ENCODE peak calls at places on chromosomes 4 and X, in eight cellular contexts. H is cardiac fibroblast; U is NCI-H187 treated with DMSO at 0.1 percent for 48 hours; L is NCI-H460; W is iPS DF 19.7; V is naive B cell; I is stimulated activated CD8-positive, alpha-beta memory T cell treated with anti-CD3 and anti-CD28 coated beads, Interleukin-15, amount 100 ng/mL, for 24 hours; O is GDM1. G is an unnamed sample.

GRCh38 chr4:137946423-137946822 is 295.7 kb downstream of the SLC7A11 start:
- DNase-seq in H (no peak), U (no peak), L (no peak), W (no peak), V (no peak), I (no peak), O (no peak), G (no peak)

GRCh38 chr4:87067120-87067885 is 132.5 kb downstream of the AFF1 start:
- DNase-seq in H (no peak), U (no peak), L (no peak), W (no peak), V (no peak), I (no peak), O (no peak), G (no peak)

GRCh38 chr4:143382539-143382938 is 45.9 kb downstream of the GAB1 start:
- DNase-seq in H (peak), U (no peak), L (no peak), W (no peak), V (no peak), I (no peak), O (no peak), G (no peak)

GRCh38 chrX:54540289-54540688 is 10.3 kb downstream of the GNL3L start:
- DNase-seq in H (peak), U (no peak), L (no peak), W (no peak), V (no peak), I (no peak), O (no peak), G (no peak)

GRCh38 chr4:100147198-100147597 is 43.1 kb downstream of the DDIT4L start:
- DNase-seq in H (no peak), U (no peak), L (no peak), W (no peak), V (no peak), I (no peak), O (no peak), G (no peak)

GRCh38 chrX:150044556-150044955 is 106.3 kb upstream of the EOLA2 start:
- DNase-seq in H (no peak), U (no peak), L (no peak), W (no peak), V (no peak), I (no peak), O (no peak), G (no peak)

GRCh38 chr4:88177981-88178632 is 19.7 kb upstream of the ABCG2 start:
- DNase-seq in H (peak), U (no peak), L (peak), W (peak), V (no peak), I (no peak), O (peak), G (no peak)

GRCh38 chrX:9983463-9983862 is 16.3 kb downstream of the CLDN34 start:
- DNase-seq in H (no peak), U (no peak), L (no peak), W (no peak), V (no peak), I (no peak), O (no peak), G (no peak)

GRCh38 chrX:154056739-154057367 is 37.2 kb upstream of the IRAK1 start:
- DNase-seq in H (no peak), U (no peak), L (no peak), W (no peak), V (no peak), I (no peak), O (no peak), G (no peak)

GRCh38 chr4:84814100-84814750 is 152.3 kb downstream of the WDFY3 start:
- DNase-seq in H (peak), U (no peak), L (peak), W (no peak), V (no peak), I (no peak), O (no peak), G (no peak)

GRCh38 chrX:455673-456072 is 69.0 kb upstream of the PPP2R3B start:
- DNase-seq in H (no peak), U (no peak), L (no peak), W (no peak), V (no peak), I (no peak), O (no peak), G (no peak)

GRCh38 chr4:153345011-153345981 is 808 bp downstream of the MND1 start:
- DNase-seq in H (peak), U (no peak), L (no peak), W (no peak), V (peak), I (peak), O (peak), G (no peak)

GRCh38 chr4:159444668-159445067 is 341.8 kb downstream of the RAPGEF2 start:
- DNase-seq in H (peak), U (no peak), L (no peak), W (no peak), V (no peak), I (no peak), O (no peak), G (no peak)

GRCh38 chr4:150533673-150534072 is 48.3 kb upstream of the MAB21L2 start:
- DNase-seq in H (no peak), U (no peak), L (no peak), W (no peak), V (no peak), I (no peak), O (no peak), G (no peak)

GRCh38 chr4:32994956-32995849 is 2275.0 kb downstream of the PCDH7 start:
- DNase-seq in H (no peak), U (no peak), L (no peak), W (no peak), V (no peak), I (no peak), O (no peak), G (no peak)

GRCh38 chr4:173436149-173436579 is 37.2 kb upstream of the SCRG1 start:
- DNase-seq in H (peak), U (no peak), L (no peak), W (no peak), V (no peak), I (no peak), O (no peak), G (no peak)

GRCh38 chr4:156771171-156771837 is 200.3 kb downstream of the PDGFC start:
- DNase-seq in H (peak), U (peak), L (peak), W (peak), V (no peak), I (no peak), O (no peak), G (no peak)

GRCh38 chr4:8303485-8304281 is 34.1 kb downstream of the HTRA3 start:
- DNase-seq in H (peak), U (no peak), L (peak), W (no peak), V (no peak), I (no peak), O (peak), G (no peak)

GRCh38 chrX:12950851-12951589 is 23.9 kb upstream of the TMSB4X start:
- DNase-seq in H (peak), U (no peak), L (no peak), W (no peak), V (peak), I (no peak), O (peak), G (no peak)

GRCh38 chr4:40199179-40199670 is 2.4 kb downstream of the RHOH start:
- DNase-seq in H (no peak), U (no peak), L (no peak), W (no peak), V (no peak), I (no peak), O (no peak), G (no peak)